ENCODE peak calls at places on chromosomes 12 and 14, in ten cellular contexts. W, P, G, S, Q, O, D, Z, M and L are unnamed samples.

GRCh38 chr14:104421401-104421821 is 158.2 kb upstream of the C14orf180 start:
- DNase-seq in W (peak; percentile 19), P (no peak), G (no peak), S (no peak), Q (no peak), O (no peak), D (no peak), Z (no peak), M (no peak), L (peak; percentile 69)

GRCh38 chr12:14567311-14568195 is at the start of gene PLBD1:
- DNase-seq in W (peak; percentile 85), P (peak; percentile 88), G (peak; percentile 48), S (peak; percentile 44), Q (peak; percentile 68), O (peak; percentile 41), D (no peak), Z (no peak), M (peak; percentile 77), L (peak; percentile 81)

GRCh38 chr12:124683330-124683662 is 115.9 kb upstream of the NCOR2 start:
- DNase-seq in W (peak; percentile 64), P (peak; percentile 53), G (no peak), S (peak; percentile 90), Q (no peak), O (peak; percentile 65), D (no peak), Z (no peak), M (no peak), L (peak; percentile 22)

GRCh38 chr12:70964867-70965469 is 44.4 kb upstream of the PTPRR start:
- DNase-seq in W (no peak), P (no peak), G (no peak), S (no peak), Q (no peak), O (no peak), D (no peak), Z (no peak), M (no peak), L (no peak)

GRCh38 chr14:93267149-93267711 is 60.2 kb downstream of the UBR7 start:
- DNase-seq in W (no peak), P (no peak), G (no peak), S (no peak), Q (peak; percentile 49), O (peak; percentile 1), D (no peak), Z (no peak), M (no peak), L (no peak)

GRCh38 chr12:107349839-107350238 is 256.5 kb upstream of the CRY1 start:
- DNase-seq in W (no peak), P (no peak), G (no peak), S (peak; percentile 73), Q (no peak), O (no peak), D (no peak), Z (no peak), M (no peak), L (no peak)

GRCh38 chr12:49806321-49806813 is 21.8 kb downstream of the NCKAP5L start:
- DNase-seq in W (no peak), P (no peak), G (no peak), S (no peak), Q (no peak), O (no peak), D (no peak), Z (no peak), M (no peak), L (peak; percentile 18)

GRCh38 chr14:100223332-100224171 is 15.4 kb upstream of the YY1 start:
- DNase-seq in W (no peak), P (peak; percentile 40), G (no peak), S (no peak), Q (no peak), O (no peak), D (no peak), Z (no peak), M (no peak), L (peak; percentile 6)

GRCh38 chr14:103532216-103533136 is 3.5 kb downstream of the TRMT61A start:
- DNase-seq in W (no peak), P (no peak), G (peak; percentile 39), S (no peak), Q (no peak), O (no peak), D (no peak), Z (no peak), M (peak; percentile 9), L (peak; percentile 81)

GRCh38 chr12:116630762-116631161 is 71.6 kb downstream of the MAP1LC3B2 start:
- DNase-seq in W (no peak), P (no peak), G (no peak), S (no peak), Q (no peak), O (no peak), D (no peak), Z (no peak), M (no peak), L (no peak)

GRCh38 chr12:29103539-29103974 is 45.5 kb upstream of the FAR2 start:
- DNase-seq in W (no peak), P (no peak), G (no peak), S (no peak), Q (no peak), O (no peak), D (peak; percentile 81), Z (no peak), M (no peak), L (no peak)

GRCh38 chr12:23684121-23684520 is 265.3 kb downstream of the SOX5 start:
- DNase-seq in W (no peak), P (no peak), G (no peak), S (no peak), Q (no peak), O (peak; percentile 80), D (no peak), Z (no peak), M (no peak), L (no peak)

DNA sequence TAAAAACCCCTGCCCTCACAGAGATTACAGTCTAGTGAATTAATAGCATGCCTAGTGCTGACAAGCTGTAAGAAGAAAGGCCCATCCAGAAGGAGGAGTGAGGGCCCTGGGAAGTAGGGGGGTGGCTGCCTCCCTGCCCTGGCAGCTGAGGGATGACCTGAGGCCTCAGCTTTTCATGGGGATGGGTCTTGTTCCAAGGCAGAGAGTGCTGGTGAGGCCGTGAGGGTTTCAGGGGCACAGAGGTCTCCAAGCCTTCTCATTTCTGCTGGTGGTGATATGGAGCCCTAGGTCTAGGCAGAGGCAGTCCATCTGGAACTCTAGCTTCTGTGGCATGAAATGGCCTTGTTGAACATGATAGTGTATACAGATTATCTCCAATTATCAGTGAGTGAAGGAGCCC is 114.4 kb downstream of the ZFP36L1 start:
- DNase-seq in W (no peak), P (no peak), G (peak; percentile 13), S (no peak), Q (no peak), O (no peak), D (no peak), Z (no peak), M (no peak), L (no peak)
- H3K27ac ChIP-seq in W (no peak overlapping the region), P (no peak overlapping the region), G (no peak overlapping the region), S (no peak overlapping the region), Q (no peak overlapping the region), O (no peak overlapping the region), D (no peak overlapping the region), Z (no peak overlapping the region), M (no peak overlapping the region), L (no peak overlapping the region)

GRCh38 chr12:58886474-58886873 is 33.8 kb downstream of the LRIG3 start:
- DNase-seq in W (no peak), P (no peak), G (no peak), S (no peak), Q (no peak), O (no peak), D (no peak), Z (no peak), M (no peak), L (no peak)

GRCh38 chr12:58883576-58884334 is 36.5 kb downstream of the LRIG3 start:
- DNase-seq in W (no peak), P (no peak), G (no peak), S (no peak), Q (no peak), O (no peak), D (no peak), Z (no peak), M (no peak), L (no peak)

GRCh38 chr12:58882796-58883195 is 37.5 kb downstream of the LRIG3 start:
- DNase-seq in W (peak; percentile 51), P (peak; percentile 62), G (no peak), S (no peak), Q (no peak), O (no peak), D (no peak), Z (no peak), M (no peak), L (no peak)

GRCh38 chr12:58887071-58887470 is 33.2 kb downstream of the LRIG3 start:
- DNase-seq in W (no peak), P (no peak), G (no peak), S (no peak), Q (no peak), O (no peak), D (no peak), Z (no peak), M (no peak), L (no peak)

DNA sequence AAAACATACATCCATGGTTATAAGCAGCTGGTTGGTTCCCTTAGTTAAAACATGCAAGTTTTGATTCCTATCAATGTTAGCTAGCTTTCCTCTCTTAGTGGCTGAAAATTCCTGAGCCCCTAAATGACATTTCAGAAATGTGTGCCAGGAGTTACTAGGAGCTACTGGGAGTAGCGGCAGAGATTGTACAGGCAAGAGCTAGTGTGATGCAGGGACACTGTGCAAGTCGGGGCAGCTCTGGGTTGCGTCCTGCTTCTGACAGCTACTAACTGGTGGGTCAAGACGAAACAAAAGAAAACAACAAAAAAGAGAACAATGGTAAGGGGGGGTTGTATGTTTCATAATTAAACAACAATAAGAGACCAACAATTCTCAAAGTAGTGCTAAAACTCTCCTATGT is 35.4 kb downstream of the LRIG3 start:
- DNase-seq in W (no peak), P (no peak), G (no peak), S (no peak), Q (no peak), O (no peak), D (no peak), Z (no peak), M (no peak), L (no peak)
- H3K27ac ChIP-seq in W (no peak overlapping the region), P (no peak overlapping the region), G (no peak overlapping the region), S (no peak overlapping the region), Q (no peak overlapping the region), O (no peak overlapping the region), D (no peak overlapping the region), Z (no peak overlapping the region), M (no peak overlapping the region), L (no peak overlapping the region)

GRCh38 chr14:31261523-31261858 is 53.9 kb upstream of the HECTD1 start:
- DNase-seq in W (no peak), P (no peak), G (no peak), S (no peak), Q (no peak), O (no peak), D (no peak), Z (no peak), M (no peak), L (no peak)
- H3K27ac ChIP-seq in W (no peak overlapping the region), P (no peak overlapping the region), G (no peak overlapping the region), S (no peak overlapping the region), Q (no peak overlapping the region), O (peak overlapping the region; percentile 89), D (no peak overlapping the region), Z (no peak overlapping the region), M (no peak overlapping the region), L (peak overlapping the region; percentile 13)

DNA sequence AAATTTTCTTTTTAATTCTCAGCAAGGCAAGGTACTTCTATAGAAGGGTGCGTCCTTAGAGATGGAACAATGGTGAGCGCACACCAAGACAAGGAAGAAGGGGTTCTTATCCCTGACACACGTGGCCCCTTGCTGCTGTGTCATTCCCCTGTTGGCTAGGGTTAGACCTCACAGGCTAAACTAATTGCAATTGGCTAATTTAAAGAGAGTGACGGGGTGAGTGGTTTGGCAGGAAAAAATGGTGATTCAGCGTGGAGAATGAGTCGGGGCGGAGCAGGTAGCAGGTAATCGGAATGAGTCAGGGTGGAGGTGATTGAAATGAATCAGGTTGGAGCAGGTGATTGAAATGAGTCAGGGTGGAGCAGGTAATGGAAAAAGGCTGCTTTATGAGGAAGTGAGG is 36.3 kb upstream of the HECTD1 start:
- DNase-seq in W (peak; percentile 59), P (peak; percentile 27), G (no peak), S (peak; percentile 96), Q (no peak), O (no peak), D (no peak), Z (no peak), M (no peak), L (no peak)
- H3K27ac ChIP-seq in W (no peak overlapping the region), P (no peak overlapping the region), G (no peak overlapping the region), S (peak overlapping the region; percentile 87), Q (no peak overlapping the region), O (no peak overlapping the region), D (no peak overlapping the region), Z (no peak overlapping the region), M (no peak overlapping the region), L (no peak overlapping the region)